ENCODE peak calls at places on chromosome 2, in four cellular contexts. P, H, K and J are unnamed samples.

GRCh38 chr2:178579006-178579405 is 98.7 kb downstream of the PLEKHA3 start:
- DNase-seq in K (no peak), P (peak; percentile 11), H (peak; percentile 92), J (no peak)

GRCh38 chr2:238513346-238513745 is 86.6 kb downstream of the ASB1 start:
- DNase-seq in H (peak; percentile 52), P (peak; percentile 59), K (peak; percentile 12), J (peak; percentile 32)

GRCh38 chr2:231621051-231621879 is 28.6 kb downstream of the TEX44 start:
- DNase-seq in P (no peak), K (no peak), H (no peak), J (no peak)

GRCh38 chr2:239390546-239391285 is 10.1 kb downstream of the HDAC4 start:
- DNase-seq in H (no peak), P (no peak), K (no peak), J (no peak)

GRCh38 chr2:216670266-216671080 is 24.9 kb downstream of the IGFBP5 start:
- DNase-seq in K (no peak), P (no peak), H (no peak), J (no peak)

GRCh38 chr2:182499706-182500470 is 73.1 kb upstream of the PDE1A start:
- DNase-seq in K (no peak), P (no peak), H (no peak), J (no peak)

GRCh38 chr2:171409436-171409971 is 24.3 kb downstream of the METTL8 start:
- DNase-seq in P (no peak), H (no peak), K (no peak), J (no peak)

GRCh38 chr2:237200462-237200861 is 114.8 kb downstream of the COPS8 start:
- DNase-seq in H (no peak), K (no peak), P (no peak), J (no peak)

GRCh38 chr2:18949871-18950597 is 360.7 kb upstream of the NT5C1B start:
- DNase-seq in P (peak; percentile 53), H (no peak), K (no peak), J (no peak)

GRCh38 chr2:12326449-12327190 is 390.1 kb upstream of the TRIB2 start:
- DNase-seq in P (no peak), H (no peak), K (no peak), J (no peak)

GRCh38 chr2:135849087-135849486 is 12.1 kb upstream of the LCT start:
- DNase-seq in K (no peak), P (no peak), H (no peak), J (no peak)

GRCh38 chr2:127104881-127105655 is 1.9 kb downstream of the BIN1 start:
- DNase-seq in P (no peak), K (no peak), H (no peak), J (no peak)

GRCh38 chr2:240953426-240954425 is 44.7 kb upstream of the SNED1 start:
- DNase-seq in H (no peak), K (no peak), P (no peak), J (no peak)

GRCh38 chr2:17426708-17427107 is 91.5 kb downstream of the RAD51AP2 start:
- DNase-seq in K (no peak), H (no peak), P (no peak), J (no peak)

GRCh38 chr2:146818122-146818521 is 1026.7 kb upstream of the ACVR2A start:
- DNase-seq in K (no peak), H (no peak), P (no peak), J (no peak)

GRCh38 chr2:98379311-98380202 is 33.3 kb downstream of the CNGA3 start:
- DNase-seq in K (no peak), H (no peak), P (no peak), J (no peak)

GRCh38 chr2:24241528-24241927 is 66.7 kb downstream of the FAM228A start:
- DNase-seq in P (no peak), H (no peak), K (no peak), J (no peak)

GRCh38 chr2:119823734-119824334 is 64.1 kb downstream of the PTPN4 start:
- DNase-seq in H (peak; percentile 38), P (peak; percentile 35), K (no peak), J (no peak)

GRCh38 chr2:142873850-142874287 is 3.6 kb upstream of the KYNU start:
- DNase-seq in K (no peak), P (no peak), H (no peak), J (no peak)